ENCODE peak calls at places on chromosomes 3 and 15, in ten cellular contexts. M, S, V, R, Q, E, Z, C, X and P are unnamed samples. For H3K27me3, the result is how much of the 10 kb centered on the place peaks cover.

GRCh38 chr15:55108858-55109518 is 87.8 kb downstream of the RSL24D1 start:
- DNase-seq in X (peak), M (no peak), Z (peak), Q (peak), E (peak), S (peak), R (peak), C (peak), V (peak), P (no peak)

GRCh38 chr15:50685191-50685975 is 1.2 kb downstream of the TRPM7 start:
- DNase-seq in R (no peak), C (no peak), M (no peak), Z (no peak), E (no peak), X (no peak), Q (no peak), V (no peak), S (no peak), P (no peak)

GRCh38 chr3:48468329-48468731 is 21.8 kb downstream of the ATRIP start:
- DNase-seq in M (no peak), Z (peak), S (no peak), X (peak), C (peak), Q (peak), E (no peak), V (peak), R (no peak), P (no peak)

GRCh38 chr3:177777699-177778098 is 580.4 kb upstream of the TBL1XR1 start:
- DNase-seq in Q (peak), E (no peak), V (peak), R (peak), S (no peak), C (peak), X (peak), M (no peak), Z (peak), P (no peak)

GRCh38 chr15:59372352-59373211 is at the start of gene MYO1E:
- DNase-seq in M (peak), E (peak), C (peak), Z (peak), R (no peak), Q (peak), X (peak), S (peak), V (peak), P (no peak)

GRCh38 chr15:70492240-70493177 is 270.8 kb downstream of the UACA start:
- DNase-seq in E (no peak), C (no peak), R (no peak), X (peak), S (peak), Z (peak), V (peak), Q (peak), M (no peak), P (no peak)

GRCh38 chr3:141690366-141691072 is 47.6 kb upstream of the RNF7 start:
- DNase-seq in C (no peak), X (no peak), V (no peak), S (no peak), M (no peak), E (no peak), Q (no peak), R (no peak), Z (no peak), P (no peak)

GRCh38 chr3:185753354-185753753 is 71.5 kb downstream of the IGF2BP2 start:
- DNase-seq in X (no peak), C (no peak), E (no peak), Q (no peak), V (no peak), S (no peak), Z (no peak), R (no peak), M (no peak), P (no peak)

GRCh38 chr15:25527118-25527517 is 88.3 kb upstream of the UBE3A start:
- DNase-seq in X (no peak), Q (no peak), C (no peak), V (no peak), R (no peak), E (no peak), S (no peak), Z (no peak), M (no peak), P (no peak)

DNA sequence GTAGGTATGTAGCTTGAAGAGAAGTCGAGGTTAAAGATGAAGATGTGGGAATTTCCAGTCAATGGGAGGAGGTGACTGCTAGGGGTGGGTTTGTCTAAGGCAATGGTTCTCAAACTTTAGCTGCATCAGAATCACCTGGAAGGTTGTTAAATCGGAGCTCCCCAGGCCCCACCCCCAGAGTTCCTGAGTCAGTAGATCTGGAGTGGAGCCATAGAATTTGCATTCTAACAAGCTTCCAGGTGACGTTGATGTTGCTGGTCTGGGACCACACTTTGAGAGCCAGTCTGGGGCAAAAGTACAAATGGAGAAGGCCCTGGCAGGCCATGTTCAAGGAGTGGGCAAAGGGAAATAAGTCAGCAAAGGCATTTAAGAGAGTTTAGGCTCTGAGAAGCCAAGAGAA is 69.1 kb downstream of the CMTM8 start:
- DNase-seq in Z (no peak), Q (no peak), V (no peak), R (no peak), C (peak), S (no peak), M (no peak), E (no peak), X (no peak), P (no peak)
- H3K27me3 ChIP-seq in Z (under half), Q (under half), V (under half), R (under half), C (under half), S (under half), M (under half), E (under half), X (under half), P (under half)

DNA sequence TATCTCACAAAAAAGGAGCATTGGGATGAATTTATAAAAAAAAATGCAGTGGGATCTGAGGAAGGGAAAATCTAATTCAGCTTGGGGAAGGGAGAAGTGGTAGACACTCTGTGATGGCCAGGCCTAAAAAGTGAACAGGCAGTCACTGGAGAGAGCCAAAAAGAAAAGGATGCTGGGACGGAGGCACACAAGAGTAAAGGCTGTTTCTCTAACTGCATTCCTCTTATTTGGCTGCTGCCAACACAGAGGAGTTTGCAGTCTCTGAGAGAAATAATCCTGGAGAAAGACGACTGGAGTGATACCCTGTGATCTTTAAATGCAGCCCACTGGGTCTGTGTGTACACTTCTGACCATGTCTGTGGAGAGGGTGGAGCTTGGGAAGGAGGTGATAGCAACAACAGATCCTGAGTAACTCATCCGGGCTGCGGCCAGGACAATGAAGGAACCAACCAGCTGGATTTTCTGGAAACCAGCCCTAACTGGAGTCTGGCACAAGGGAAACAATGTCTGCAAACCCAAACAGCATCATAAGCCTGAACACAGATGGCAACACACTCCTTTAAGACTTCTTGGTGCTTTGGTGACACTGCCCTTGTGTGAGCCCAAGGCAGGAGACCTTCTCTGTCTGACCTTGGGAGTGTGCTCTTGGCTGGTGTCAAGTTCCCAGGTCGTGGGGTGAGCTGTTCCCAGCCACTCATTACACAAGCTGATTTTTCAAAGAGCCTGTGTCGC is 8.1 kb downstream of the FYCO1 start:
- DNase-seq in E (no peak), Z (no peak), X (no peak), S (no peak), R (no peak), M (peak), C (peak), Q (no peak), V (no peak), P (no peak)
- H3K4me3 ChIP-seq in E (no peak), Z (no peak), X (no peak), S (no peak), R (no peak), M (no peak), C (no peak), Q (no peak), V (no peak), P (no peak)

DNA sequence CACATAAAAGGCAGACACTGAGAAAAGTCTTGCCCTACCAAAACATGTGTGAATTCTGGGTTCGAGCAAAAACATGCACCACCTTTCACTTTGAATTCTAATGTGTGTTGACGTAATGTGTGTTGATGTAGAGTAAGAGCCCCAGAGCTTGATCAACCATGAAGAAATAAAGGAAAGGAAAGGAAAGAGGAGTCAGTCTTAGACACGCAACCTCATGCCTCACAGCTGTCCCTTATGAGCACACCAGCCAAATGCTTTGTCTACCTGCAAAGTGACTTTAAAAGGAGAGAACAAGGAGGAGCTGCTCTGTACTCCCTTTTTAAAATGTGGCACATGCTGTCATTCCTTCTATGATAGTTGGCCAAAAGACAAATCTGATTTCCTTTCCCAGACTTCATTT is 80.8 kb downstream of the RFTN1 start:
- DNase-seq in S (no peak), V (no peak), Q (no peak), Z (no peak), C (no peak), X (no peak), R (no peak), E (no peak), M (no peak), P (no peak)
- TF ChIP-seq POLR2A in S (no peak), V (no peak), Q (no peak), Z (no peak), C (no peak), X (no peak), R (no peak), E (no peak), M (no peak), P (no peak)

DNA sequence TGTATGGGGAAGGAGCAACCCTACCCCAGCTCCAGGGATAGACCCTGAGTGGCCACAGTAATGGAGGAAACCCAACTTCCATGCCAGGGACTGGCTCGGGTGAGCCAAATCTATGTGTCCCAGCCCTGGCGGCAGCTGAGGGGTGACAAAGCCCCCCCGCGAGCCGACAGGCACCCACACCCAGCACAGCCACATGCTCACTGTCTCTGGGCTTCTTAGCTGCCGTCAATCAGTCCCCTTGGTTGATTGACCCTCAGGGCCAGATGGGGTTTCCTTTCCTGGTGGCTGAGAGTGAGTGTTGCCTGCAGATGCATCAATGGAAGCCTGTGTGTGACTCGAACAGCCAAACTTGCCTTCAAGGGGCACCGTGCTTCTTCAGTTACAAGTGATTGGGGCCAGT is 2.1 kb upstream of the OCA2 start:
- DNase-seq in Q (no peak), C (no peak), R (no peak), E (no peak), V (no peak), M (peak), X (no peak), S (no peak), Z (peak), P (no peak)
- H3K27me3 ChIP-seq in Q (under half), C (under half), R (under half), E (half or more), V (under half), M (under half), X (half or more), S (under half), Z (half or more), P (under half)

GRCh38 chr3:149815318-149815717 is 2.3 kb downstream of the RNF13 start:
- DNase-seq in C (no peak), E (no peak), V (no peak), S (no peak), Z (no peak), R (no peak), X (no peak), Q (no peak), M (no peak), P (no peak)
- H3K4me3 ChIP-seq in C (no peak), E (no peak), V (peak), S (no peak), Z (peak), R (no peak), X (no peak), Q (no peak), M (peak), P (no peak)

DNA sequence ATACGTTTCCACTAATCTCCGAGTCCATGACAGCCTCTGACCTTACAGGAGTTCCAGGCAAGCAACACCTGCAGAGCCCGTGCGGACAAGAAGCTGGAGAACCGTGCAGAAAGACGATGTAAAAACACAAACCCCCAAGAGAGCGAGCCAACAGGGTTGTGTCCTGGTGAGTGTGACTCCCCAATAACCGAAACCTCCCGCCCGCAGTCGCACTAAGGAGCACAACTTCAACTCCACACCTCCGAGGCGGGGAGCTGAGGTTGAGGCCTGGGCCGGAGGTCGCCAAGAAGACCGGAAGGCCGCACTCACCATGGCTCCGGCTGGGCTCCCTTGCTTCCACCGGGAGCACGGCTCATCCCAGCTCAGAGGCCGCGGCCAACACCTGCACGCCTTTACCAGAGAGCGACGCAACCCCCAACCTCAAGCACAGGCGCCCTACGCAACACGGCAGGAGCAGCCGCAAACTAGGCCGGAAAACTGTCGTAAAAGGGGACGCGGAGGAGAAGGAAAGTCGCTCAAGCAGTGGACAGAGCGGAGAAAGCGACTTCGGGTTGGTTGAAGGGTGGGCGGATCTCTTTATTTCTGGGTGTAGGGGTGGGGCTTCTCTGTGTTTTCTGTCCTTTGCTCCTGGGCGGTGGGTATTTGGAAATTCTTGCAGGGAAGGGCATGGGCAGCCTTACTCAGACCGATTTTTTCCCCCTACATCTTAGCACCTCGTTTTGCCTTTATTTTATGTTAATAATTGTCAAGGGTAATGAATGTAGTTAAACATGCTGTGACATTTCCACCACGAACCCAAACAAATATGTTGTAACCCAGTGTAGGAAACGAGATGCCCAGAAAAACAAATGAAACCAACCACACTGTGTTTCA is at the start of gene DNAJC19:
- DNase-seq in E (peak), Q (peak), S (peak), Z (peak), M (peak), X (peak), C (peak), V (peak), R (peak), P (no peak)
- TF ChIP-seq POLR2A in E (peak), Q (peak), S (peak), Z (peak), M (no peak), X (peak), C (peak), V (no peak), R (peak), P (no peak)

GRCh38 chr3:17745894-17746293 is 3.5 kb upstream of the TBC1D5 start:
- DNase-seq in X (no peak), V (no peak), R (peak), Q (no peak), C (no peak), M (no peak), Z (no peak), E (no peak), S (no peak), P (no peak)

GRCh38 chr3:17749705-17750293 is 7.4 kb upstream of the TBC1D5 start:
- DNase-seq in M (no peak), X (peak), E (no peak), C (no peak), R (no peak), S (no peak), Z (no peak), V (no peak), Q (no peak), P (no peak)

GRCh38 chr3:17749281-17749680 is 6.8 kb upstream of the TBC1D5 start:
- DNase-seq in V (no peak), X (no peak), Z (no peak), C (no peak), Q (no peak), E (no peak), M (no peak), S (no peak), R (no peak), P (no peak)

GRCh38 chr3:17747184-17747889 is 4.9 kb upstream of the TBC1D5 start:
- DNase-seq in R (no peak), Q (peak), V (no peak), Z (no peak), X (no peak), C (no peak), S (no peak), E (no peak), M (no peak), P (no peak)

GRCh38 chr3:17747890-17748247 is 5.4 kb upstream of the TBC1D5 start:
- DNase-seq in S (no peak), V (no peak), X (no peak), E (no peak), C (no peak), R (no peak), Z (no peak), M (no peak), Q (no peak), P (no peak)
- H3K27me3 ChIP-seq in S (under half), V (under half), X (under half), E (under half), C (under half), R (under half), Z (under half), M (under half), Q (under half), P (under half)

DNA sequence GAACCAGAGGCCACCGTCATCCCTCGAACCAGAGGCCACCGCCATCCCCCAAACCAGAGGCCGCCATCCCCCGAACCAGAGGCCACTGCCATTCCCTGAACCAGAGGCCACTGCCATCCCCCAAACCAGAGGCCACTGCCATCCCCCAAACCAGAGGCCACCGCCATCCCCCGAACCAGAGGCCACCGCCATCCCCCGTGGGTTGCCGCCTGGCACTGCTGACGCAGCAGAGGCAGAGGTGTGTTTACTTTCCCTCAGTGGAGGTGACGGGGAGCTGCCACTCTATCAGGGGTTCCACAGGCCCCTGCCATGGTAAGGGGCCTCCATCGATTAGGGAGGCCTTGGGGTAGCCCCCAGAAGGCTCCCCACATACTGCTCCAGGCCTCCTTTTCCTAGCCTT is 1.5 kb downstream of the IQSEC1 start:
- DNase-seq in X (no peak), E (no peak), Q (no peak), R (no peak), M (no peak), C (no peak), S (no peak), Z (no peak), V (no peak), P (no peak)
- H3K4me3 ChIP-seq in X (no peak), E (no peak), Q (no peak), R (no peak), M (no peak), C (no peak), S (no peak), Z (peak), V (no peak), P (no peak)

DNA sequence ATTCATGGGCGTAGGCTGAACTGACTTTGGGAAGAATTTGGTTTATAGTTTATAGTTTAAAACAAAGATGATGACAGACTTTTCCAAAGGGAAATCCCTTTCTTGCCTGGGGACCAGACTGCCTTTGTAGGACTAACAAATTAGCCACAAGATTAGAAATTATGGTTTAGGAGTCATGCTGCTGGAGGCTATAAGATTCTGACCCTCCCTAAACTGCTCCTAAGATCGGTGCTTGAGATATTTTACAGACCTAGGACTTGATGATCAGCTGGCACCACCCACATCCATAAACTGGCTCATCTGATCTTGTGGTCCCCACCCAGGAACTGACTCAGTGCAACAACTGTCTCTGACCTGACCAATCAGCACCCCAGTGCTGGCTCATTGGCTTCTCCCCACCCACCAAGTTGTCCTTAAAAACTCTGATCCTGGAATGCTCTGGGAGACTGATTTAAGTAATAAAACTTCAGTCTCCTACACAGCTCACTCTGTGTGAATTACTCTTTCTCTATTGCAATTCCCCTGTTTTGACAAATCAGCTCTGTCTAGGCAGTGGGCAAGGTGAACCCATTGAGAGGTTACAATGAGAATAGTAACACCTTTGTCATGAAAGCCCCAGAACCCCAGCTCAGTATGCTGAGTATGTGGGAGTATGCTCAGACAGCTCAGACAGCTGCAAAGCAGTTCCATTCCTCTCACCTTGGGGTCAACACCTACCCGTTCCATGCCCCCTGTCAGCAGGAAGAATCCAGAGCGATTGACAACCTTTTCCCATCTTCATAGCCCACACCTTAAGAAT is 51.6 kb upstream of the C15orf39 start:
- DNase-seq in C (no peak), V (no peak), X (peak), R (no peak), M (no peak), E (no peak), S (no peak), Z (no peak), Q (no peak), P (no peak)
- TF ChIP-seq POLR2A in C (no peak), V (no peak), X (no peak), R (no peak), M (no peak), E (no peak), S (no peak), Z (no peak), Q (no peak), P (no peak)

DNA sequence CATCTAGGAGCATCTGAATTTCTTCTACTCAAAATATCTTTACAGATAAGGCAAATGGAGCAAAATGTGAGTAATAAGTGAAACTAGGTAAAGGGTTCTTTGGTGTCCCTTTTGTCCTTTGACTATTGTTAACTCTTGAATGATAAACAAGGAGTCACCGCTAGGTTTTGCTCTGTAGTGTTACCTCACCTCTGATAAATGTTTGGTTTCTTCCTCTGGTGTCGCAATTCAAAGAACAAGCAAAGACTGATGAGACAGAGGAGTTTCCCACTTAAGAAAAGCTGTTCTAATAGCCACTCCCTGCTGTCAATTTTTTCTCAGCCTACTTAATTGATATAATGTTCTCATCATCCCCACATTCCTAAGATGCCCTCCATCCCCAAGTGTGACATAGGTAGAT is 925.9 kb downstream of the IGSF11 start:
- DNase-seq in M (no peak), S (no peak), E (no peak), Q (no peak), V (no peak), X (no peak), Z (no peak), R (no peak), C (no peak), P (no peak)
- H3K27me3 ChIP-seq in M (under half), S (under half), E (under half), Q (under half), V (under half), X (under half), Z (under half), R (under half), C (under half), P (under half)